ENCODE peak calls at places on chromosomes 4 and X, in six cellular contexts. S is HepG2, D is H1, K is K562, L is GM12878, Y is GM12891. F is an unnamed sample.

GRCh38 chr4:40334591-40335507 is at the start of gene CHRNA9:
- DNase-seq in K (no peak), L (no peak), Y (no peak), D (no peak), S (no peak), F (no peak)

GRCh38 chr4:2318476-2318875 is 56.6 kb upstream of the MXD4 start:
- DNase-seq in D (no peak), K (no peak), L (no peak), Y (no peak), S (no peak), F (no peak)

GRCh38 chrX:9957743-9958142 is 9.4 kb upstream of the CLDN34 start:
- DNase-seq in S (no peak), K (no peak), L (no peak), D (no peak), Y (no peak), F (no peak)

GRCh38 chrX:15973299-15973698 is 118.7 kb upstream of the AP1S2 start:
- DNase-seq in D (peak; percentile 25), S (peak; percentile 16), Y (no peak), K (peak; percentile 8), L (peak; percentile 26), F (no peak)

GRCh38 chr4:41360911-41361830 is 104.4 kb downstream of the UCHL1 start:
- DNase-seq in S (no peak), K (no peak), Y (no peak), D (no peak), L (no peak), F (no peak)

GRCh38 chr4:161254375-161254774 is 909.4 kb downstream of the FSTL5 start:
- DNase-seq in S (no peak), K (no peak), L (no peak), Y (no peak), D (no peak), F (no peak)

GRCh38 chr4:3614731-3614980 is 82.4 kb upstream of the LRPAP1 start:
- DNase-seq in K (no peak), Y (no peak), D (no peak), L (no peak), S (no peak), F (no peak)

GRCh38 chrX:121642415-121642814 is 595.0 kb downstream of the GLUD2 start:
- DNase-seq in D (no peak), K (no peak), S (no peak), L (no peak), Y (no peak), F (no peak)

GRCh38 chr4:186757696-186758330 is 34.2 kb upstream of the FAT1 start:
- DNase-seq in Y (no peak), K (no peak), L (no peak), S (no peak), D (no peak), F (no peak)

GRCh38 chr4:54254915-54255246 is 25.8 kb downstream of the PDGFRA start:
- DNase-seq in Y (no peak), S (no peak), D (no peak), K (no peak), L (no peak), F (no peak)

GRCh38 chr4:108571027-108571569 is 49.3 kb upstream of the RPL34 start:
- DNase-seq in L (no peak), D (no peak), S (no peak), K (no peak), Y (no peak), F (no peak)

GRCh38 chr4:87057835-87058234 is 123.0 kb downstream of the AFF1 start:
- DNase-seq in S (no peak), Y (no peak), D (no peak), K (no peak), L (no peak), F (no peak)

GRCh38 chr4:8762356-8762755 is 109.3 kb downstream of the HMX1 start:
- DNase-seq in D (no peak), S (no peak), K (no peak), L (no peak), Y (no peak), F (no peak)

GRCh38 chrX:93538575-93538974 is 134.8 kb downstream of the NAP1L3 start:
- DNase-seq in D (no peak), S (no peak), Y (no peak), L (no peak), K (no peak), F (no peak)

GRCh38 chr4:37243722-37244582 is 591 bp upstream of the NWD2 start:
- DNase-seq in D (peak; percentile 31), L (no peak), S (peak; percentile 0), Y (peak; percentile 9), K (no peak), F (no peak)

GRCh38 chrX:43552166-43552565 is 103.9 kb upstream of the MAOA start:
- DNase-seq in Y (no peak), S (peak; percentile 25), D (no peak), K (no peak), L (no peak), F (no peak)

GRCh38 chrX:71992711-71993110 is 82.1 kb downstream of the NHSL2 start:
- DNase-seq in L (no peak), D (no peak), Y (no peak), S (no peak), K (no peak), F (no peak)

GRCh38 chrX:129706395-129707072 is 32.2 kb upstream of the XPNPEP2 start:
- DNase-seq in K (no peak), L (no peak), D (no peak), Y (no peak), S (no peak), F (no peak)

GRCh38 chr4:141375855-141376254 is 155.2 kb downstream of the ZNF330 start:
- DNase-seq in L (no peak), K (no peak), D (peak; percentile 21), Y (no peak), S (peak; percentile 17), F (no peak)

GRCh38 chrX:37060999-37061398 is 52.8 kb downstream of the FAM47C start:
- DNase-seq in Y (no peak), K (peak; percentile 5), D (no peak), L (no peak), S (peak; percentile 6), F (no peak)

GRCh38 chr4:73613130-73613529 is 7.1 kb downstream of the RASSF6 start:
- DNase-seq in Y (no peak), L (no peak), D (no peak), K (no peak), S (no peak), F (no peak)
- TF ChIP-seq POLR2AphosphoS5 in Y (no peak), L (no peak), D (no peak), K (no peak), S (no peak), F (no peak)

GRCh38 chr4:119626420-119626819 is 2.2 kb downstream of the PDE5A start:
- DNase-seq in D (no peak), S (no peak), L (no peak), Y (no peak), K (no peak), F (no peak)

GRCh38 chr4:119626943-119627266 is 1.7 kb downstream of the PDE5A start:
- DNase-seq in D (no peak), K (no peak), L (no peak), Y (no peak), S (no peak), F (no peak)

GRCh38 chr4:119629142-119629471 is 503 bp upstream of the PDE5A start:
- DNase-seq in D (no peak), K (no peak), L (no peak), S (no peak), Y (no peak), F (no peak)

GRCh38 chr4:119627267-119628190 is 1.1 kb downstream of the PDE5A start:
- DNase-seq in L (no peak), Y (peak; percentile 75), S (no peak), K (peak; percentile 75), D (peak; percentile 54), F (peak; percentile 68)

DNA sequence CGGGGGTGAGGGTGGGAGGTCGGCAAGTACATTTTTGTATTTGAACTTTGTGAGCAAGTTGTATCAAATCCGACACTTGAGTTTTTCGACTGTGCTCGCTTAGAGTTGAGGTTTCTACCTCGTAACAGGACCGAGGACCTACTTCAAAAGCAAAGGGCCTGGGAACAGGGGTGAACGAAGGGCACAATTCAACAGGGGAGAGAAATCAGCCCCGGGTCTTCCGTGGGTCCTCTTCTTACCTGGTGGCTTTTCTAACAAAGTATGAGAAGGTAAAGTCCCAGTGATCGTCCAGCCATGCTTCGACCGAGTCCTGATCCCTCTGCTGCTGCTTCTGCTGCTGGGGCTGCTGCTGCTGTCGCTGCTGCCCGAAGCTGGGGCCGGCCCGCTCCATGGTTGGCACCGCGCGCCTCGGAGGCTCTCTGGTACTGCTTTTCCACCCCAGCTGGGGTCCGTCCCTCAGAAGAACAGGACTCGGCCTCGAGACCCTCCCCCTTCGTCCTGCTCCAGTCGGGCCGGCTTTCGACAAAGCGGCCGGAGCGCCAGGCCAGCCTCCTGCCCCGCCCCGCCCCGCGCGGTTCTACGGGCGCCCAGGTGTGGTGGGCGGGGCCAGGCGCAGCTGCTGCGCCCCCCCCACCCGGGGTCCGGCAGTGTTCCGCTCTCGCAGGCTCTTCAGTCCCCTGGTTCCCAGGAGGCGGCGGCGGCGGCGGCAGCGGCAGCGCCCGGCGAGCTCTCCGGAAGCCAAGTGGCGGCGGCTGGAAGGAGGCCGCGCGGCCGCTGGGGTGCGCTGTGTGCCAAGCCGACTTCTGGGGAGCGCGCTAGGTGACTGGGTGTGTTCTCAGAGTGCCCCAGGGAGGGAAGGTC is at the start of gene PDE5A:
- DNase-seq in D (peak; percentile 79), Y (peak; percentile 57), L (no peak), K (peak; percentile 76), S (peak; percentile 46), F (peak; percentile 57)
- TF ChIP-seq POLR2A in D (peak; percentile 22), Y (no peak), L (no peak), K (no peak), S (no peak), F (no peak)

DNA sequence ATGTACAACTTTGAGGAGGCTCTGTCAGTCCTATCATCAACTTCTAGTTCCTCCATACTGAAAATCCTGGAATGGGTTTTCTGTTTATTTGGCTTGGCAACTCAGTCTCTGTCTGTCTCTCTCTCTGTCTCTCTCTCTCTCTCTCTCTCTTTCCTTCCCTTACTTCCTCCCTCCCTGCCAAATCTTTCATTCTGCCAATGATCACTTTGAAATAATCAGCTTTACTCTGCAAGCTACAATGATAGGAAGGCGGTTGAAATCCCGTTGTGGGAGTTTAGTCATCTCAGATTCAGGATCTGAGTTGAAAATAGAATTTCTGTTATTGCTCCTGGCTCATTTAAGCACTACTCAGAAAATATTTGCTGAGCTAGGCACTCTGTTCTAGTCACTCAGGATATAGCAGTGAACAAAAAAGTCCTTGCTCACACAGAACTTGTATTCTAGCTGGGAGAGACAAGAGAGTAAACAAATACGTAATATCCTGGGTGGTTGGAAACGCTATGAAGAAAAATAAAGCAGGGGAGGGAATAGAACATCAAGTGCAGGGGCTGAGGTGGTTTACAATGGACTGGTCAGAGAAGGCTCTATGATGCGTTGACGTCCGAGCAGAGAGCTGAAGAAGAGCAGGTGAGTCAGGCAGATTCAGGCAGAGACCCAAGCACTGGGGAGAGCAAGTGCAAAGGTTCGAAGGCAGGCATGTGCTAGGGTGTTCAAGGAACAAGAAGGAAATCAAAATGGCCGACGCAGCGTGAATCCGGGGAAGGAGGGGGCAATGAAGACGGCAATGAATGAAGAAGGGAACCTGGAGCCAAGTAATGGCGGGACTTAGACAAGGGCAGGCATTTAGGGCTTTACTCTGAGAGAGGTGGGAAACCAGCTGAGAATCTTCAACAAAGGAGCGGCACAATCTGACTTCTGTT is 56.5 kb upstream of the DCTD start:
- DNase-seq in K (no peak), S (no peak), D (no peak), L (no peak), Y (no peak), F (no peak)
- TF ChIP-seq TAF1 in K (no peak), S (no peak), D (no peak), L (no peak), Y (no peak), F (no peak)

DNA sequence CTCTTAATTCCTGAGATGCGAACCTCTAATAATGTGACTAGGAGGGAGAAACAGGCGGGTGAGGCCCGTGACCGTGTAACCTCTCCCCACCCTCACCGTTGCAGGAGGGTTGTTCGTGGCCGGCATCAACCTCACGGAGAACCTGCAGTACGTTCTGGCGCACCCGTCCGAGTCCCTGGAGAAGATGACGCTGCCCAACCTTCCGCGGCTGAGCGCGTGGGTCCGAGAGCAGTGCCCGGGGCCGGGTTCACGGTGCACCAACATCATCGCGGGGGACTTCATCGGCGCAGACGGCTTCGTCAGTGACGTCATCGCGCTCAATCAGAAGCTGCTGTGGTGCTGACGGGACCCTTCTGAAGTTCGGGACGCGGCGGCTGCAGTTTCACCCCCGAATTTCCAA is 17.8 kb downstream of the PLCXD1 start:
- DNase-seq in D (no peak), S (no peak), Y (no peak), K (no peak), L (no peak), F (no peak)
- TF ChIP-seq POLR2AphosphoS5 in D (peak; percentile 65), S (no peak), Y (no peak), K (no peak), L (no peak), F (no peak)